ENCODE peak calls at places on chromosomes 5 and 9, in ten cellular contexts. F is body of pancreas, R is GM23338, I is cardiac muscle cell, O is COR-L47, M is right cardiac atrium, W is RKO, H is SK-N-MC, Z is EH, D is epithelial cell of esophagus. L is an unnamed sample.

GRCh38 chr5:5140051-5141010 is at the start of gene ADAMTS16:
- DNase-seq in O (no peak), D (no peak), F (peak; percentile 9), R (peak; percentile 76), H (no peak), M (no peak), W (no peak), I (no peak), Z (no peak), L (no peak)

GRCh38 chr5:83742089-83742488 is 21.4 kb upstream of the HAPLN1 start:
- DNase-seq in R (no peak), H (no peak), W (no peak), O (no peak), I (no peak), D (no peak), Z (no peak), M (no peak), F (no peak), L (no peak)

GRCh38 chr9:128159784-128160602 is at the start of gene BBLN:
- DNase-seq in H (peak; percentile 18), M (peak; percentile 96), R (peak; percentile 96), I (peak; percentile 96), W (peak; percentile 96), Z (peak; percentile 93), O (peak; percentile 97), F (peak; percentile 96), D (peak; percentile 94), L (peak; percentile 72)

GRCh38 chr9:69397384-69398214 is 72.6 kb downstream of the ENTREP1 start:
- DNase-seq in D (no peak), R (no peak), W (no peak), O (no peak), F (no peak), I (peak; percentile 30), H (no peak), Z (peak; percentile 12), M (no peak), L (no peak)

GRCh38 chr5:172370648-172371248 is 83.6 kb downstream of the SH3PXD2B start:
- DNase-seq in D (peak; percentile 66), Z (peak; percentile 48), W (peak; percentile 46), F (peak; percentile 68), O (no peak), M (no peak), I (peak; percentile 72), H (no peak), R (peak; percentile 87), L (no peak)

GRCh38 chr9:89372230-89372816 is 54.0 kb downstream of the SECISBP2 start:
- DNase-seq in Z (no peak), M (no peak), R (peak; percentile 22), F (no peak), H (no peak), O (no peak), D (no peak), W (peak; percentile 35), I (no peak), L (no peak)

GRCh38 chr5:52800394-52801213 is 12.9 kb downstream of the ITGA1 start:
- DNase-seq in D (peak; percentile 79), W (peak; percentile 86), O (peak; percentile 37), I (peak; percentile 72), R (peak; percentile 66), Z (peak; percentile 87), M (peak; percentile 75), H (no peak), F (peak; percentile 77), L (no peak)

GRCh38 chr5:138696501-138696900 is 56.7 kb upstream of the CTNNA1 start:
- DNase-seq in H (no peak), O (no peak), D (peak; percentile 95), W (peak; percentile 78), I (peak; percentile 82), R (no peak), M (peak; percentile 17), Z (peak; percentile 81), F (no peak), L (no peak)

GRCh38 chr5:141821430-141821925 is 56.7 kb downstream of the PCDH1 start:
- DNase-seq in O (no peak), H (no peak), M (no peak), F (no peak), D (peak; percentile 57), Z (peak; percentile 95), R (peak; percentile 92), I (peak; percentile 93), W (peak; percentile 91), L (no peak)

GRCh38 chr5:173308226-173308625 is 20.0 kb downstream of the STC2 start:
- DNase-seq in M (no peak), W (no peak), D (no peak), R (no peak), I (no peak), F (no peak), H (no peak), Z (no peak), O (no peak), L (no peak)

GRCh38 chr5:141010047-141010793 is 41.0 kb upstream of the PCDHB1 start:
- DNase-seq in Z (no peak), R (no peak), H (no peak), M (no peak), I (no peak), W (no peak), F (no peak), D (no peak), O (no peak), L (no peak)

GRCh38 chr5:93599427-93600146 is 16.6 kb downstream of the NR2F1 start:
- DNase-seq in I (no peak), M (no peak), H (no peak), D (no peak), F (no peak), Z (no peak), O (no peak), W (no peak), R (peak; percentile 79), L (no peak)

GRCh38 chr5:126777257-126777973 is 479 bp downstream of the LMNB1 start:
- DNase-seq in Z (peak; percentile 70), H (no peak), M (peak; percentile 51), F (peak; percentile 72), O (peak; percentile 39), D (peak; percentile 89), I (peak; percentile 70), W (peak; percentile 68), R (peak; percentile 67), L (peak; percentile 2)

GRCh38 chr5:132411382-132411925 is 41.9 kb downstream of the SLC22A5 start:
- DNase-seq in F (peak; percentile 52), O (no peak), R (no peak), D (peak; percentile 58), W (peak; percentile 11), H (no peak), I (no peak), Z (no peak), M (no peak), L (no peak)

GRCh38 chr9:4662989-4663792 is 1.1 kb downstream of the PLPP6 start:
- DNase-seq in O (no peak), I (no peak), F (peak; percentile 42), D (peak; percentile 37), M (no peak), R (peak; percentile 20), W (peak; percentile 88), Z (peak; percentile 13), H (no peak), L (no peak)

GRCh38 chr5:83632874-83633273 is 87.8 kb downstream of the HAPLN1 start:
- DNase-seq in F (no peak), M (no peak), W (no peak), H (no peak), O (no peak), R (no peak), D (peak; percentile 65), I (peak; percentile 80), Z (peak; percentile 78), L (no peak)

GRCh38 chr5:163730206-163730782 is 224.9 kb downstream of the MAT2B start:
- DNase-seq in D (peak; percentile 38), M (no peak), I (no peak), F (peak; percentile 10), R (peak; percentile 61), Z (no peak), H (no peak), O (no peak), W (no peak), L (no peak)

GRCh38 chr5:59188415-59189225 is 605.7 kb downstream of the RAB3C start:
- DNase-seq in F (peak; percentile 76), Z (peak; percentile 72), H (peak; percentile 62), W (peak; percentile 81), I (peak; percentile 88), D (peak; percentile 72), R (peak; percentile 88), O (peak; percentile 70), M (peak; percentile 74), L (peak; percentile 7)

GRCh38 chr5:37836173-37837100 is 3.4 kb downstream of the GDNF start:
- DNase-seq in D (no peak), M (peak; percentile 40), O (no peak), H (no peak), Z (peak; percentile 60), R (peak; percentile 58), F (no peak), W (no peak), I (peak; percentile 45), L (no peak)

GRCh38 chr9:127814619-127815511 is 12.2 kb downstream of the FPGS start:
- DNase-seq in D (no peak), O (no peak), Z (no peak), W (no peak), M (no peak), F (no peak), I (no peak), R (no peak), H (no peak), L (no peak)

GRCh38 chr9:20217596-20217995 is 404.7 kb downstream of the MLLT3 start:
- DNase-seq in I (no peak), Z (no peak), W (no peak), H (no peak), M (no peak), D (no peak), R (no peak), F (no peak), O (no peak), L (no peak)

GRCh38 chr9:136644593-136645342 is 17.9 kb upstream of the EGFL7 start:
- DNase-seq in D (peak; percentile 66), H (no peak), O (no peak), Z (no peak), M (peak; percentile 86), I (peak; percentile 43), F (no peak), R (peak; percentile 79), W (peak; percentile 87), L (peak; percentile 53)

GRCh38 chr9:77177894-77178794 is 810 bp downstream of the VPS13A start:
- DNase-seq in I (peak; percentile 38), F (peak; percentile 57), H (no peak), O (peak; percentile 32), W (peak; percentile 46), D (peak; percentile 33), Z (peak; percentile 52), R (peak; percentile 67), M (peak; percentile 42), L (no peak)

GRCh38 chr9:38689678-38690077 is 30.3 kb downstream of the FAM240B start:
- DNase-seq in I (peak; percentile 71), O (peak; percentile 78), F (no peak), M (no peak), D (no peak), Z (peak; percentile 38), H (peak; percentile 42), R (peak; percentile 85), W (no peak), L (no peak)

GRCh38 chr9:21591221-21592062 is 109.3 kb upstream of the IFNE start:
- DNase-seq in H (no peak), D (peak; percentile 98), F (peak; percentile 17), O (no peak), I (peak; percentile 97), W (peak; percentile 100), Z (peak; percentile 99), R (peak; percentile 53), M (peak; percentile 52), L (no peak)